ENCODE peak calls at places on chromosome 18, in ten cellular contexts. J is kidney epithelial cell; P is amniotic epithelial cell; D is stromal cell of bone marrow; L is cardiac fibroblast; E is CD8-positive, alpha-beta T cell; X is T1000; Q is HEK293T; K is activated CD4-positive, alpha-beta T cell treated with anti-CD3 and anti-CD28 coated beads, Interleukin-2, amount 50 U/mL, for 24 hours; T is right cardiac atrium. O is an unnamed sample.

GRCh38 chr18:80167947-80168745 is 59.1 kb downstream of the ADNP2 start:
- DNase-seq in J (no peak), P (no peak), D (no peak), L (no peak), E (peak), X (no peak), Q (no peak), K (no peak), T (no peak), O (no peak)

GRCh38 chr18:56522826-56523225 is 115.6 kb downstream of the TXNL1 start:
- DNase-seq in J (no peak), P (no peak), D (peak), L (no peak), E (no peak), X (no peak), Q (no peak), K (no peak), T (no peak), O (peak)

GRCh38 chr18:23531912-23532311 is 28.6 kb downstream of the RMC1 start:
- DNase-seq in J (no peak), P (no peak), D (no peak), L (no peak), E (no peak), X (no peak), Q (no peak), K (no peak), T (peak), O (no peak)

GRCh38 chr18:6249110-6249680 is 165.5 kb downstream of the L3MBTL4 start:
- DNase-seq in J (no peak), P (no peak), D (no peak), L (no peak), E (no peak), X (no peak), Q (no peak), K (no peak), T (no peak), O (no peak)

GRCh38 chr18:7945882-7946281 is 378.8 kb downstream of the PTPRM start:
- DNase-seq in J (peak), P (peak), D (peak), L (peak), E (no peak), X (peak), Q (no peak), K (no peak), T (no peak), O (peak)

GRCh38 chr18:62877448-62878221 is 162.3 kb downstream of the PHLPP1 start:
- DNase-seq in J (no peak), P (peak), D (no peak), L (peak), E (no peak), X (no peak), Q (no peak), K (no peak), T (no peak), O (peak)

GRCh38 chr18:26405190-26405781 is 143.1 kb downstream of the KCTD1 start:
- DNase-seq in J (no peak), P (peak), D (no peak), L (peak), E (no peak), X (no peak), Q (peak), K (no peak), T (peak), O (no peak)

GRCh38 chr18:79629249-79629558 is 50.4 kb upstream of the CTDP1 start:
- DNase-seq in J (no peak), P (no peak), D (no peak), L (no peak), E (no peak), X (no peak), Q (no peak), K (no peak), T (no peak), O (no peak)

GRCh38 chr18:62659698-62660097 is 55.6 kb upstream of the PHLPP1 start:
- DNase-seq in J (no peak), P (no peak), D (no peak), L (no peak), E (no peak), X (no peak), Q (no peak), K (no peak), T (no peak), O (no peak)

GRCh38 chr18:3250237-3251107 is 2.9 kb downstream of the MYL12A start:
- DNase-seq in J (no peak), P (peak), D (no peak), L (peak), E (no peak), X (no peak), Q (no peak), K (no peak), T (no peak), O (peak)

GRCh38 chr18:62634991-62635630 is 80.2 kb upstream of the PHLPP1 start:
- DNase-seq in J (peak), P (peak), D (no peak), L (no peak), E (no peak), X (no peak), Q (no peak), K (no peak), T (no peak), O (no peak)

GRCh38 chr18:8937112-8937641 is 165.3 kb upstream of the NDUFV2 start:
- DNase-seq in J (no peak), P (no peak), D (no peak), L (no peak), E (no peak), X (no peak), Q (no peak), K (no peak), T (no peak), O (no peak)

GRCh38 chr18:33844232-33844631 is 266.2 kb downstream of the ASXL3 start:
- DNase-seq in J (no peak), P (no peak), D (no peak), L (no peak), E (no peak), X (no peak), Q (no peak), K (no peak), T (no peak), O (no peak)

GRCh38 chr18:70376137-70376913 is 87.5 kb downstream of the SOCS6 start:
- DNase-seq in J (no peak), P (no peak), D (no peak), L (no peak), E (no peak), X (no peak), Q (no peak), K (no peak), T (no peak), O (no peak)

GRCh38 chr18:49625021-49625691 is 63.3 kb downstream of the LIPG start:
- DNase-seq in J (no peak), P (peak), D (no peak), L (no peak), E (no peak), X (no peak), Q (no peak), K (no peak), T (no peak), O (peak)

GRCh38 chr18:12742453-12742852 is 39.6 kb downstream of the PSMG2 start:
- DNase-seq in J (no peak), P (peak), D (peak), L (peak), E (no peak), X (no peak), Q (no peak), K (no peak), T (no peak), O (no peak)